ENCODE peak calls at places on chromosome 13, in ten cellular contexts. U is fibroblast of villous mesenchyme; C is IMR-90; F is Caco-2; S is tibial nerve; T is right atrium auricular region; K is CD8-positive, alpha-beta memory T cell; M is CD4-positive, CD25-positive, alpha-beta regulatory T cell; G is heart left ventricle; Y is cardiac muscle cell. H is an unnamed sample.
A peak's percentile ranks its signal among the peaks of the same experiment; 100 is the strongest.

GRCh38 chr13:31765441-31765840 is 26.1 kb downstream of the RXFP2 start:
- DNase-seq in U (no peak), C (peak; percentile 89), F (no peak), S (no peak), T (no peak), K (no peak), M (no peak), G (no peak), Y (no peak), H (no peak)

GRCh38 chr13:48731957-48732569 is 78.3 kb downstream of the CYSLTR2 start:
- DNase-seq in U (peak; percentile 42), C (no peak), F (no peak), S (peak; percentile 29), T (no peak), K (peak; percentile 33), M (peak; percentile 68), G (peak; percentile 38), Y (peak; percentile 42), H (peak; percentile 31)

GRCh38 chr13:25286308-25286968 is 850 bp downstream of the MTMR6 start:
- DNase-seq in U (peak; percentile 58), C (peak; percentile 58), F (no peak), S (peak; percentile 35), T (no peak), K (peak; percentile 60), M (peak; percentile 72), G (peak; percentile 35), Y (peak; percentile 37), H (no peak)

GRCh38 chr13:60397693-60398437 is 845 bp downstream of the TDRD3 start:
- DNase-seq in U (peak; percentile 72), C (peak; percentile 67), F (peak; percentile 76), S (peak; percentile 50), T (peak; percentile 69), K (peak; percentile 59), M (peak; percentile 64), G (peak; percentile 73), Y (peak; percentile 75), H (no peak)

GRCh38 chr13:36706755-36707154 is 32.9 kb downstream of the SERTM1 start:
- DNase-seq in U (no peak), C (peak; percentile 67), F (no peak), S (no peak), T (no peak), K (no peak), M (no peak), G (no peak), Y (no peak), H (no peak)

GRCh38 chr13:20363162-20363561 is 131.0 kb upstream of the GJB6 start:
- DNase-seq in U (no peak), C (no peak), F (no peak), S (no peak), T (peak; percentile 42), K (no peak), M (no peak), G (no peak), Y (no peak), H (no peak)

GRCh38 chr13:72384186-72384823 is 343.1 kb downstream of the MZT1 start:
- DNase-seq in U (no peak), C (no peak), F (no peak), S (no peak), T (no peak), K (no peak), M (no peak), G (no peak), Y (no peak), H (peak; percentile 9)

GRCh38 chr13:111327701-111328100 is 7.3 kb downstream of the TEX29 start:
- DNase-seq in U (no peak), C (no peak), F (no peak), S (no peak), T (no peak), K (no peak), M (no peak), G (no peak), Y (no peak), H (no peak)

GRCh38 chr13:112106467-112107141 is 39.7 kb downstream of the SOX1 start:
- DNase-seq in U (no peak), C (no peak), F (no peak), S (no peak), T (peak; percentile 18), K (no peak), M (no peak), G (no peak), Y (no peak), H (no peak)

DNA sequence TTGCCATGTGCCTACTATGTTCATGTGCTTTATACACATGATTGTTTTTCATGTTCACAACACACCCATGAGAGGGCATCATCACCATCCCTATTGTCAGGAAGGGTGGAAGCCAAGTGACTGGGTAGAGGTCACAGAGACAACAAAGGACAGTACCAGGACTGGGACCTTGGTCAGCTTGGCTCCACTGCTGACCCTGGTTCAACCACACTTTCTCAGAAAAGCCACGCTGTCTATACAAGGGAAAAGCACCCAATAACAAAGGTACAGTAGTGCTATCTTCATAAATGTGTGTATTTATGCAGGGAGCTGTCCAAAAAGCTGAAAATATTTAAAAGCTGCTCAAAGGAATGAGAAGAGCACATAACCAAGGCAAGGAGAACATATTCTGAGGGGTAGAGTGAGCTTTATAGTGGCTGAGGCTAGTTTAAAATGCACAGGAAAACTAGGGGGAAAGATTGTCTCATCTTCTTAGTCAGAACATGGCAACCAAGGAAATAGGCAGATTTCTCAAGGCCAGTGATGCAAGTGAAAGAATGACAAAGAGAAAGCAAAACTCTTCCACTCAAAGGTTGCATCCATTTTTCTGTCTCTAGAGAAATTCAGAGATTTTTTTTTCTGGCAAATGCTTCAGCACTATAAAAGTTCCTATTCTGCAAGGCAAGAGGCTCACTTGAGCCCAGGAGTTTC is 415.0 kb downstream of the FOXO1 start:
- DNase-seq in U (peak; percentile 37), C (no peak), F (no peak), S (no peak), T (no peak), K (no peak), M (peak; percentile 59), G (no peak), Y (no peak), H (no peak)
- H3K4me3 ChIP-seq in U (no peak overlapping the region), C (no peak overlapping the region), F (no peak overlapping the region), S (no peak overlapping the region), T (no peak overlapping the region), K (no peak overlapping the region), M (no peak overlapping the region), G (no peak overlapping the region), Y (no peak overlapping the region), H (no peak overlapping the region)

GRCh38 chr13:114227528-114227927 is 7.2 kb upstream of the CDC16 start:
- DNase-seq in U (no peak), C (no peak), F (no peak), S (no peak), T (no peak), K (no peak), M (no peak), G (no peak), Y (no peak), H (no peak)

GRCh38 chr13:114226699-114227323 is 7.9 kb upstream of the CDC16 start:
- DNase-seq in U (peak; percentile 83), C (peak; percentile 79), F (peak; percentile 88), S (peak; percentile 95), T (peak; percentile 91), K (peak; percentile 76), M (peak; percentile 88), G (peak; percentile 84), Y (peak; percentile 89), H (peak; percentile 95)

GRCh38 chr13:114226088-114226487 is 8.6 kb upstream of the CDC16 start:
- DNase-seq in U (no peak), C (no peak), F (no peak), S (no peak), T (no peak), K (peak; percentile 44), M (peak; percentile 37), G (no peak), Y (no peak), H (no peak)

GRCh38 chr13:114224201-114224600 is 10.5 kb upstream of the CDC16 start:
- DNase-seq in U (no peak), C (no peak), F (no peak), S (no peak), T (no peak), K (no peak), M (no peak), G (no peak), Y (no peak), H (no peak)

GRCh38 chr13:114225610-114226009 is 9.1 kb upstream of the CDC16 start:
- DNase-seq in U (no peak), C (no peak), F (no peak), S (no peak), T (no peak), K (peak; percentile 46), M (no peak), G (no peak), Y (no peak), H (no peak)
- H3K4me3 ChIP-seq in U (no peak overlapping the region), C (no peak overlapping the region), F (no peak overlapping the region), S (no peak overlapping the region), T (no peak overlapping the region), K (no peak overlapping the region), M (no peak overlapping the region), G (no peak overlapping the region), Y (no peak overlapping the region), H (no peak overlapping the region)

DNA sequence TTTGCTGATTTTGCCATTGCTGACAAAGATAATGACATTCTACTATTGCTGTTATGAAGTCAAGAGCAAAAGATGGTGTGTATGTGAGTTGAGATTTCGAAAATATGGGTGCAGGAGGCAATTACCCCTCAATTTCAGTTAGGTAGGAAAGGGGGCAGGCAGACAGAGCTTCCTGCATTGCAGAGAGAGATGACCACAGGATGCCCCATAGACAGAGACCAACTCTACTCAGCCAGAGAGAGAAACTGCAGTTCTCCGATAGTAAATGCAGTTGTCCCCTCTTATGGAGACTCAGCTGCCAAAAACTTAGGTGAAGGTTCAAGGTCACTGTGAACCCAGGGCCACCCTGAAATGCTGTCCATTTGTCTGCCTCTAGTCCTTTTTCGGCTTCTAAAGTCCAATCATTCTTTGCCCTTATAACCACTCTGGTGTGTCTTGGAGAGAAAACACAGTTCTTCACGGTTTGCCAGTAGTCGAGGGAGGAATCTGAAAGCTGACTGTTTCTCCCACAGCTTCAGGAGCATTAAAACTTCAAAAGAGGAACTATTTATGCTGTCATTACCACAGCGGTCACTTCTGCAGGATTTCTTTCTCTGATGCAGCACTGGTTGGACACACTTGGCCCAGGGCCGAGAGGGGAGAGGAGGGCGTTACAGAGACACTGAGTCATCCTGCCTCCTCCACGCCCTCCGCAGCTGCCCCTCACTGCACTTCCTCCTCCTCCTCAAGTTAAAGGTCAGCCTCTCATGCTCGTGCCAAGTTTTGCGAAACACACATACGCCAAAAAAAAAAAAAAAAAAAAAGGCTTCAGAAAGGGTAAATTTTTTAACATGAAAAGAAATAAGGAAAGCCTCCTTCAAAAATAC is 264.3 kb downstream of the FOXO1 start:
- DNase-seq in U (peak; percentile 99), C (peak; percentile 92), F (peak; percentile 76), S (peak; percentile 99), T (peak; percentile 98), K (no peak), M (peak; percentile 54), G (peak; percentile 97), Y (no peak), H (no peak)
- H3K4me3 ChIP-seq in U (no peak overlapping the region), C (no peak overlapping the region), F (no peak overlapping the region), S (peak overlapping the region; percentile 10), T (no peak overlapping the region), K (no peak overlapping the region), M (peak overlapping the region; percentile 42), G (no peak overlapping the region), Y (no peak overlapping the region), H (no peak overlapping the region)

GRCh38 chr13:18996627-18997051 is 185.0 kb downstream of the TUBA3C start:
- DNase-seq in U (no peak), C (no peak), F (no peak), S (no peak), T (no peak), K (no peak), M (no peak), G (no peak), Y (no peak), H (no peak)
- H3K4me3 ChIP-seq in U (no peak overlapping the region), C (no peak overlapping the region), F (no peak overlapping the region), S (no peak overlapping the region), T (no peak overlapping the region), K (no peak overlapping the region), M (no peak overlapping the region), G (no peak overlapping the region), Y (no peak overlapping the region), H (no peak overlapping the region)

H was measured in iPS DF 6.9.